ENCODE peak calls at places on chromosomes 11 and 22, in five cellular contexts. One of them, this sample, is unnamed.

GRCh38 chr11:534592-535518 is 521 bp downstream of the HRAS start:
- DNase-seq in uterus: no peak
- DNase-seq in RWPE1: peak
- DNase-seq in right lobe of liver: peak
- DNase-seq in transverse colon: no peak
- DNase-seq in this sample: no peak

GRCh38 chr22:43018615-43019014 is 3.7 kb upstream of the PACSIN2 start:
- DNase-seq in uterus: no peak
- DNase-seq in RWPE1: no peak
- DNase-seq in right lobe of liver: no peak
- DNase-seq in transverse colon: peak
- DNase-seq in this sample: no peak

GRCh38 chr22:39087098-39087497 is 9.9 kb upstream of the APOBEC3H start:
- DNase-seq in uterus: no peak
- DNase-seq in RWPE1: no peak
- DNase-seq in right lobe of liver: no peak
- DNase-seq in transverse colon: no peak
- DNase-seq in this sample: no peak

GRCh38 chr11:7278314-7278917 is 26.7 kb downstream of the SYT9 start:
- DNase-seq in uterus: no peak
- DNase-seq in RWPE1: peak
- DNase-seq in right lobe of liver: no peak
- DNase-seq in transverse colon: no peak
- DNase-seq in this sample: no peak

GRCh38 chr11:120959189-120959588 is 64.7 kb upstream of the TBCEL start:
- DNase-seq in uterus: no peak
- DNase-seq in RWPE1: no peak
- DNase-seq in right lobe of liver: no peak
- DNase-seq in transverse colon: no peak
- DNase-seq in this sample: no peak

GRCh38 chr22:17974703-17975372 is 49.5 kb downstream of the MICAL3 start:
- DNase-seq in uterus: no peak
- DNase-seq in RWPE1: no peak
- DNase-seq in right lobe of liver: no peak
- DNase-seq in transverse colon: no peak
- DNase-seq in this sample: no peak

GRCh38 chr11:1358286-1358685 is 31.4 kb upstream of the BRSK2 start:
- DNase-seq in uterus: no peak
- DNase-seq in RWPE1: no peak
- DNase-seq in right lobe of liver: no peak
- DNase-seq in transverse colon: no peak
- DNase-seq in this sample: no peak

GRCh38 chr22:29689872-29690213 is 30.0 kb upstream of the CABP7 start:
- DNase-seq in uterus: peak
- DNase-seq in RWPE1: no peak
- DNase-seq in right lobe of liver: peak
- DNase-seq in transverse colon: peak
- DNase-seq in this sample: no peak

GRCh38 chr11:75355051-75355450 is 3.6 kb upstream of the ARRB1 start:
- DNase-seq in uterus: no peak
- DNase-seq in RWPE1: no peak
- DNase-seq in right lobe of liver: no peak
- DNase-seq in transverse colon: no peak
- DNase-seq in this sample: no peak

GRCh38 chr11:3165152-3165705 is at the start of gene OSBPL5:
- DNase-seq in uterus: peak
- DNase-seq in RWPE1: peak
- DNase-seq in right lobe of liver: peak
- DNase-seq in transverse colon: peak
- DNase-seq in this sample: peak

GRCh38 chr22:42329504-42329903 is 59.1 kb upstream of the TCF20 start:
- DNase-seq in uterus: no peak
- DNase-seq in RWPE1: no peak
- DNase-seq in right lobe of liver: no peak
- DNase-seq in transverse colon: no peak
- DNase-seq in this sample: no peak

GRCh38 chr22:37505565-37505964 is 13.7 kb downstream of the CARD10 start:
- DNase-seq in uterus: no peak
- DNase-seq in RWPE1: no peak
- DNase-seq in right lobe of liver: no peak
- DNase-seq in transverse colon: no peak
- DNase-seq in this sample: no peak
- TF ChIP-seq CTCF in uterus: no peak
- TF ChIP-seq CTCF in RWPE1: no peak
- TF ChIP-seq CTCF in right lobe of liver: no peak
- TF ChIP-seq CTCF in transverse colon: no peak
- TF ChIP-seq CTCF in this sample: no peak

GRCh38 chr11:133384731-133385130 is 147.6 kb downstream of the OPCML start:
- DNase-seq in uterus: no peak
- DNase-seq in RWPE1: no peak
- DNase-seq in right lobe of liver: no peak
- DNase-seq in transverse colon: no peak
- DNase-seq in this sample: no peak
- H3K27ac ChIP-seq in uterus: no peak
- H3K27ac ChIP-seq in RWPE1: no peak
- H3K27ac ChIP-seq in right lobe of liver: no peak
- H3K27ac ChIP-seq in transverse colon: no peak
- H3K27ac ChIP-seq in this sample: no peak

GRCh38 chr22:25202290-25202921 is 2.7 kb downstream of the CRYBB3 start:
- DNase-seq in uterus: peak
- DNase-seq in RWPE1: peak
- DNase-seq in right lobe of liver: peak
- DNase-seq in transverse colon: peak
- DNase-seq in this sample: no peak
- TF ChIP-seq CTCF in uterus: peak
- TF ChIP-seq CTCF in RWPE1: peak
- TF ChIP-seq CTCF in right lobe of liver: peak
- TF ChIP-seq CTCF in transverse colon: peak
- TF ChIP-seq CTCF in this sample: peak

DNA sequence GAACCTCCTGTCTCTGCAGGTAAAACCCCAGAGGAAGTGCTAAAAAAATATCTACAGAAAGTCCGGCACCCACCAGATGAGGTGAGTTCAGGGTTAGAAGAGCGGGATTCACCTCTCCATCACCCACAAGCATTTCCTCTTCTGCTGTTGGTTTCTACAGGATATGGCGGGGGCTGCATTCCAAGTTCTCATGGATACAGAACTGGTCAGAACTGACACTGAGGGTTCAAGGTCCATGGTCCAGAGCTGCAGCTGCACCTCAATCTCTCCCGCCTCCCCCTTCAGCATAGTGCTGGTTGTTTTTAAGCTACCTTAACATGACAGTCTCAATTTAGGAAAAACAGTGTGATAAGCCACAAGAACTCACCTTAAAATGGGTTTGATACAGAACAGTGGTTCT is 19.2 kb downstream of the DTX4 start:
- DNase-seq in uterus: no peak
- DNase-seq in RWPE1: no peak
- DNase-seq in right lobe of liver: peak
- DNase-seq in transverse colon: peak
- DNase-seq in this sample: no peak
- H3K27ac ChIP-seq in uterus: no peak
- H3K27ac ChIP-seq in RWPE1: no peak
- H3K27ac ChIP-seq in right lobe of liver: peak
- H3K27ac ChIP-seq in transverse colon: peak
- H3K27ac ChIP-seq in this sample: no peak

GRCh38 chr11:82899957-82900276 is 313 bp downstream of the PRCP start:
- DNase-seq in uterus: no peak
- DNase-seq in RWPE1: no peak
- DNase-seq in right lobe of liver: no peak
- DNase-seq in transverse colon: no peak
- DNase-seq in this sample: no peak

GRCh38 chr11:82902086-82902485 is 550 bp downstream of the DDIAS start:
- DNase-seq in uterus: no peak
- DNase-seq in RWPE1: peak
- DNase-seq in right lobe of liver: no peak
- DNase-seq in transverse colon: no peak
- DNase-seq in this sample: no peak

GRCh38 chr11:82899191-82899820 is 924 bp downstream of the PRCP start:
- DNase-seq in uterus: no peak
- DNase-seq in RWPE1: no peak
- DNase-seq in right lobe of liver: no peak
- DNase-seq in transverse colon: no peak
- DNase-seq in this sample: no peak

GRCh38 chr11:82901165-82901938 is at the start of gene DDIAS:
- DNase-seq in uterus: peak
- DNase-seq in RWPE1: peak
- DNase-seq in right lobe of liver: peak
- DNase-seq in transverse colon: peak
- DNase-seq in this sample: peak

DNA sequence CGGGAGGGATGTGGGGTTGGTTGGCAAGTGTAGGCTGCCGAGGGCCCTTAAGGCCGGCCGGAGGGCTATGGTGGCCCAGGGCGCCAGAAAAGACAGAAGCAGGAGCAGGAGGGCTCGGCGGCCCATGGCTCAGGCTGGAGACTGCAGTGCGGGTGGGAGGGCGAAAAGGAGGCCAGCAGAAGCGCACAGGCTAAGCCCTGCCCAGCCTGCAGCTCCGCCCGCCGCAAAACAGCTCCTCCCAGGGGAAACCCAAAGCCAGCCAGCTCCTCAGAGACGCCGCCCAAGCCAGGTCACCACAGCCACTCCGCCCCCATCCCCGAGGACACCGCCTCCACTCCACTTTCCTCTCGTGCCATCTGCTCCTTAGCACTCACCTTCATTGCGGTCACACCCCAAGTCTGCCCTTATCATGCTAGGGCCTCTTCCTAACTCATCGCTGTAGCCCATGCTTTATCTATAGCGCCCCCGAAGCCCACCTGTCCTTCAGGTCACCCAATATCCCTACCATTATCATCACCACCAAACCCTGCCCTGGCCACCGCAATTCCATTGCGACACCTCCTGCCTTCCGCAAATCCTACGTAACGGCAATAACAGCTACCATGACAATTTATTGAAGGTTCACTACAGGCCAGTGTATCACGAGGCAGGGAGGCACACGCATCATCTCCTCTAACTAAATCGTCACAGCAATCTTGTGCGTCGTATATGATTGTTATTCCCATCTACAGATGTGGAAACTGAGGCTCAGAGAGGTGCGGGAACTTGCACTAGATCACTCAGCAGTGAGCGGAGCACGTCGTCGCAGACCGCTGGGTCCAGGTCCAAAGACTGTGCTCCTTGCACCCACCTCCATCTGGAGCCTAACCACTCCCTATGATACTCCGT is at the start of gene PRCP:
- DNase-seq in uterus: peak
- DNase-seq in RWPE1: peak
- DNase-seq in right lobe of liver: peak
- DNase-seq in transverse colon: peak
- DNase-seq in this sample: peak
- TF ChIP-seq CTCF in uterus: no peak
- TF ChIP-seq CTCF in RWPE1: no peak
- TF ChIP-seq CTCF in right lobe of liver: no peak
- TF ChIP-seq CTCF in transverse colon: no peak
- TF ChIP-seq CTCF in this sample: no peak